ENCODE peak calls at places on chromosomes 7 and 10, in six cellular contexts. One of them, this sample, is unnamed.

GRCh38 chr7:127782075-127782474 is 130.1 kb downstream of the SND1 start:
- DNase-seq in mesendoderm: peak
- DNase-seq in mammary epithelial cell: no peak
- DNase-seq in Karpas-422: peak
- DNase-seq in GM23248: no peak
- DNase-seq in fibroblast of lung: no peak
- DNase-seq in this sample: no peak

GRCh38 chr10:103507235-103508191 is 14.0 kb downstream of the NEURL1 start:
- DNase-seq in mesendoderm: peak
- DNase-seq in mammary epithelial cell: no peak
- DNase-seq in Karpas-422: peak
- DNase-seq in GM23248: no peak
- DNase-seq in fibroblast of lung: no peak
- DNase-seq in this sample: no peak

GRCh38 chr7:66522518-66522917 is 106.2 kb upstream of the KCTD7 start:
- DNase-seq in mesendoderm: no peak
- DNase-seq in mammary epithelial cell: no peak
- DNase-seq in Karpas-422: peak
- DNase-seq in GM23248: peak
- DNase-seq in fibroblast of lung: no peak
- DNase-seq in this sample: no peak

GRCh38 chr10:89887830-89888229 is 186.4 kb downstream of the KIF20B start:
- DNase-seq in mesendoderm: no peak
- DNase-seq in mammary epithelial cell: no peak
- DNase-seq in Karpas-422: no peak
- DNase-seq in GM23248: peak
- DNase-seq in fibroblast of lung: peak
- DNase-seq in this sample: no peak

GRCh38 chr10:128943111-128943510 is 523.9 kb upstream of the MGMT start:
- DNase-seq in mesendoderm: no peak
- DNase-seq in mammary epithelial cell: no peak
- DNase-seq in Karpas-422: no peak
- DNase-seq in GM23248: no peak
- DNase-seq in fibroblast of lung: no peak
- DNase-seq in this sample: no peak

GRCh38 chr7:137579913-137580640 is 236.5 kb upstream of the PTN start:
- DNase-seq in mesendoderm: no peak
- DNase-seq in mammary epithelial cell: peak
- DNase-seq in Karpas-422: no peak
- DNase-seq in GM23248: peak
- DNase-seq in fibroblast of lung: peak
- DNase-seq in this sample: peak

GRCh38 chr7:76358053-76358477 is 726 bp downstream of the YWHAG start:
- DNase-seq in mesendoderm: peak
- DNase-seq in mammary epithelial cell: peak
- DNase-seq in Karpas-422: peak
- DNase-seq in GM23248: peak
- DNase-seq in fibroblast of lung: peak
- DNase-seq in this sample: peak

GRCh38 chr7:5755704-5756131 is 25.7 kb downstream of the RNF216 start:
- DNase-seq in mesendoderm: no peak
- DNase-seq in mammary epithelial cell: no peak
- DNase-seq in Karpas-422: no peak
- DNase-seq in GM23248: peak
- DNase-seq in fibroblast of lung: peak
- DNase-seq in this sample: peak

GRCh38 chr7:100488333-100489095 is 4.8 kb downstream of the NYAP1 start:
- DNase-seq in mesendoderm: no peak
- DNase-seq in mammary epithelial cell: no peak
- DNase-seq in Karpas-422: no peak
- DNase-seq in GM23248: no peak
- DNase-seq in fibroblast of lung: no peak
- DNase-seq in this sample: no peak

GRCh38 chr10:127153166-127153565 is 43.2 kb downstream of the INSYN2A start:
- DNase-seq in mesendoderm: no peak
- DNase-seq in mammary epithelial cell: no peak
- DNase-seq in Karpas-422: no peak
- DNase-seq in GM23248: no peak
- DNase-seq in fibroblast of lung: peak
- DNase-seq in this sample: peak

GRCh38 chr10:12350925-12351324 is 1.6 kb downstream of the CAMK1D start:
- DNase-seq in mesendoderm: no peak
- DNase-seq in mammary epithelial cell: no peak
- DNase-seq in Karpas-422: no peak
- DNase-seq in GM23248: no peak
- DNase-seq in fibroblast of lung: no peak
- DNase-seq in this sample: no peak

DNA sequence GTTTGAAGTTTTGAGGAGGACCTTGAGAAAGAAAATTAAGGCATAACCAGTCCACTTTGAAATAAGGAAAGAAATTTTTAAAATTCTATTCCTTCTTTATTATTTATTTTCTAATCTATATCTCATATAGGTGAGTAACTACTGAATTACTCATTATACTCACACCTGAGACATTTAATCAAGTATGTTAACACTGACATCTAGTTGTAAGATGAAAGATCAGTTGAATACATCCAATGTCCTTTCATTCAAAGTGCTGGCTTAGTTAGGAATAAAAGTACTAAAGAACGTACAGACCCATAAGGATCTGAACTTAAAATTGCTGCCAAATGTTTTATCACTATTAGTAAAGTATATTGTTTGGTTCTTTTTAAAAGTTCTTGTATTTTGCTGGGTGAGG is 23.5 kb downstream of the TRDMT1 start:
- DNase-seq in mesendoderm: no peak
- DNase-seq in mammary epithelial cell: no peak
- DNase-seq in Karpas-422: no peak
- DNase-seq in GM23248: no peak
- DNase-seq in fibroblast of lung: no peak
- DNase-seq in this sample: no peak
- H3K4me2 ChIP-seq in mesendoderm: no peak
- H3K4me2 ChIP-seq in mammary epithelial cell: no peak
- H3K4me2 ChIP-seq in Karpas-422: no peak
- H3K4me2 ChIP-seq in GM23248: no peak
- H3K4me2 ChIP-seq in fibroblast of lung: no peak
- H3K4me2 ChIP-seq in this sample: no peak

DNA sequence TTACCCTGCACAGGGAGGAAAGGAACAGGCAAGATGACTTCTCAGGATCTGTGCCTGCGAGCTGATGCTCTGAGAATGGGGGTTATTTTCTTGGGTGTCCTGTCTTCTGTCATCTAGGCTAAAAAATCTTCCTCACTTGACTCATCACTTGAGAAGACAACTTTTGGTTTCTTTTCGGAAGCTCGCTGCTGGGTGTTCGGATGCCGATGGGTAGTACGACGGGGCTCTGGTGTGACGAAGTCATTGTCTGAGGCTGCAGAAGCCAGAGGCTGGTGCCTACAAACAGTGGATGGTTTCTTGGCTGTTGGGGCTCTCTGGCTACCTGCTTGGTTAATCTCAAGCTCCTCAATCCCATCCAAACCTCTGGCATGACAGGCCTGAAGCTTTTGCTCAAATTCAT is 92.2 kb downstream of the NPSR1 start:
- DNase-seq in mesendoderm: no peak
- DNase-seq in mammary epithelial cell: no peak
- DNase-seq in Karpas-422: no peak
- DNase-seq in GM23248: peak
- DNase-seq in fibroblast of lung: no peak
- DNase-seq in this sample: no peak
- H3K4me2 ChIP-seq in mesendoderm: no peak
- H3K4me2 ChIP-seq in mammary epithelial cell: no peak
- H3K4me2 ChIP-seq in Karpas-422: no peak
- H3K4me2 ChIP-seq in GM23248: no peak
- H3K4me2 ChIP-seq in fibroblast of lung: no peak
- H3K4me2 ChIP-seq in this sample: no peak

DNA sequence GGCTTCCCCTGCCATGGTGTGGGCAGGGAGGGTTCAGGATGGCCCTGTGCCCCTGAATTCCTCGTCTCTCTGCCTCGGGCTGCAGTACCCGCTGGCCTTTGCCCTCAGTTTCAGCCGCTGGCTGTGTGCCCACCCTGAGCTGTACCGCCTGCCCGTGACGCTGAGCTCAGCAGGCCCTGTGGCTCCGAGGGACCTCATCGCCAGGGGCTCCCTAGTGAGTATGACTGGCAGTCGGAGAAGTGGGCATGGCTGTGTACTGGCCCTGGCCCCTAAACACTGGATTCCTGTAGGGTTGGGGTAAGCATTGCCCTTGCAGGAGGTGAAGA is 59.6 kb downstream of the PALD1 start:
- DNase-seq in mesendoderm: no peak
- DNase-seq in mammary epithelial cell: no peak
- DNase-seq in Karpas-422: no peak
- DNase-seq in GM23248: no peak
- DNase-seq in fibroblast of lung: no peak
- DNase-seq in this sample: no peak
- H3K4me2 ChIP-seq in mesendoderm: no peak
- H3K4me2 ChIP-seq in mammary epithelial cell: no peak
- H3K4me2 ChIP-seq in Karpas-422: no peak
- H3K4me2 ChIP-seq in GM23248: no peak
- H3K4me2 ChIP-seq in fibroblast of lung: no peak
- H3K4me2 ChIP-seq in this sample: no peak

DNA sequence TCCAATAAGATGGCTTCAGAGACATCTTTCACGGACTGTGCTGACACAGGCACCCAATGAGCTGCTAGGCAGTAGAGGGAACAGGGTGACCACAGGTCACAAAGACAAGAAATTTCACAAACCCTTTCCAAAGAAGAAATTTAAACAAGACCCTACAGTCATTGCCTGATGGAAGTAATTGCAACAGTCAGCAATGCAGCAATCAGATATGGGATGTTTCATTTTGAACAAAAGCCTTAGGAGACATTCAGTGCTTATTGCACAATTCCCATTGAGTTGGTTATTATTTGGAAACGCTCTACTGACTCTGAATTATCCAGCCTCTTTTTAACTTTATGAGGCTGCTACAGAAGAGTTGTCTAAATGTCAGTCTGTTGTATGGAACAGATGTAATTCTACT is 85.5 kb downstream of the ETV1 start:
- DNase-seq in mesendoderm: no peak
- DNase-seq in mammary epithelial cell: no peak
- DNase-seq in Karpas-422: no peak
- DNase-seq in GM23248: peak
- DNase-seq in fibroblast of lung: peak
- DNase-seq in this sample: peak
- H3K4me2 ChIP-seq in mesendoderm: no peak
- H3K4me2 ChIP-seq in mammary epithelial cell: no peak
- H3K4me2 ChIP-seq in Karpas-422: no peak
- H3K4me2 ChIP-seq in GM23248: peak
- H3K4me2 ChIP-seq in fibroblast of lung: no peak
- H3K4me2 ChIP-seq in this sample: peak